ENCODE peak calls at places on chromosome 15, in five cellular contexts. Y is OCI-LY7, O is ELR, C is right lobe of liver, N is amniotic epithelial cell. S is an unnamed sample.

GRCh38 chr15:93088200-93088980 is 621 bp downstream of the RGMA start:
- DNase-seq in Y (no peak), O (no peak), C (no peak), N (peak), S (peak)

GRCh38 chr15:90225047-90225446 is 8.7 kb downstream of the CIB1 start:
- DNase-seq in Y (no peak), O (no peak), C (no peak), N (no peak), S (no peak)

GRCh38 chr15:77295446-77295845 is 124.5 kb downstream of the PEAK1 start:
- DNase-seq in Y (no peak), O (peak), C (no peak), N (peak), S (no peak)

GRCh38 chr15:52011711-52012144 is 7.3 kb upstream of the MAPK6 start:
- DNase-seq in Y (no peak), O (peak), C (no peak), N (no peak), S (no peak)

GRCh38 chr15:27601239-27601942 is 497.7 kb downstream of the OCA2 start:
- DNase-seq in Y (no peak), O (no peak), C (no peak), N (no peak), S (no peak)

GRCh38 chr15:57255751-57256150 is 120.6 kb upstream of the CGNL1 start:
- DNase-seq in Y (no peak), O (no peak), C (no peak), N (no peak), S (no peak)

GRCh38 chr15:41936649-41937567 is 35.4 kb downstream of the EHD4 start:
- DNase-seq in Y (no peak), O (peak), C (no peak), N (no peak), S (no peak)

GRCh38 chr15:27250223-27250622 is 279.2 kb downstream of the GABRG3 start:
- DNase-seq in Y (no peak), O (no peak), C (no peak), N (no peak), S (no peak)

GRCh38 chr15:64776402-64776786 is 1.0 kb upstream of the RBPMS2 start:
- DNase-seq in Y (no peak), O (no peak), C (no peak), N (no peak), S (no peak)

GRCh38 chr15:99438691-99439523 is 126.9 kb upstream of the MEF2A start:
- DNase-seq in Y (no peak), O (no peak), C (no peak), N (peak), S (no peak)

GRCh38 chr15:84648539-84648938 is 5.5 kb downstream of the WDR73 start:
- DNase-seq in Y (no peak), O (no peak), C (no peak), N (no peak), S (no peak)

GRCh38 chr15:86384191-86384590 is 304.5 kb downstream of the AGBL1 start:
- DNase-seq in Y (no peak), O (no peak), C (no peak), N (no peak), S (no peak)